ENCODE peak calls at places on chromosomes 3 and 15, in nine cellular contexts. O is sciatic nerve, S is T-helper 9 cell, C is mesenteric fat pad, T is H7, V is HL-60, M is nephron progenitor cell, K is H4, E is PC-3. Z is an unnamed sample.

GRCh38 chr3:15478300-15478979 is 43.1 kb downstream of the COLQ start:
- DNase-seq in E (no peak), S (no peak), T (no peak), M (no peak), O (no peak), C (no peak), K (no peak), V (no peak), Z (no peak)

GRCh38 chr15:100103828-100104227 is 237.9 kb downstream of the ADAMTS17 start:
- DNase-seq in O (no peak), M (no peak), C (peak), V (no peak), S (no peak), T (no peak), K (no peak), E (no peak), Z (no peak)

GRCh38 chr3:65376426-65376825 is 662.3 kb downstream of the MAGI1 start:
- DNase-seq in C (no peak), O (no peak), S (no peak), K (no peak), V (no peak), M (no peak), T (no peak), E (no peak), Z (no peak)

GRCh38 chr3:124557433-124558232 is 172.6 kb upstream of the UMPS start:
- DNase-seq in M (no peak), V (no peak), K (no peak), E (peak), O (no peak), C (no peak), T (no peak), S (no peak), Z (no peak)

GRCh38 chr3:102237838-102238237 is 197.0 kb upstream of the ZPLD1 start:
- DNase-seq in K (no peak), C (no peak), E (no peak), O (no peak), T (no peak), S (no peak), V (no peak), M (no peak), Z (no peak)

GRCh38 chr3:191476053-191476787 is 15.3 kb downstream of the PYDC2 start:
- DNase-seq in M (no peak), S (no peak), O (no peak), K (no peak), V (no peak), C (no peak), E (peak), T (no peak), Z (no peak)

GRCh38 chr3:32296251-32297204 is 58.0 kb downstream of the CMTM8 start:
- DNase-seq in K (peak), T (peak), V (peak), C (no peak), M (peak), O (peak), S (peak), E (peak), Z (no peak)

GRCh38 chr3:16369247-16369646 is 104.2 kb downstream of the OXNAD1 start:
- DNase-seq in E (peak), S (no peak), K (no peak), V (no peak), M (no peak), O (no peak), C (no peak), T (no peak), Z (no peak)